ENCODE peak calls at places on chromosomes 6 and 20, in six cellular contexts. One of them, this sample, is unnamed.

GRCh38 chr6:11083491-11083890 is 10.1 kb upstream of the SMIM13 start:
- DNase-seq in choroid plexus epithelial cell: peak; percentile 38
- DNase-seq in left lung: no peak
- DNase-seq in BJ: no peak
- DNase-seq in cardiac muscle cell: no peak
- DNase-seq in MM.1S: no peak
- DNase-seq in this sample: no peak

GRCh38 chr20:17849901-17850673 is 118.5 kb downstream of the SNX5 start:
- DNase-seq in choroid plexus epithelial cell: peak; percentile 97
- DNase-seq in left lung: no peak
- DNase-seq in BJ: peak; percentile 99
- DNase-seq in cardiac muscle cell: no peak
- DNase-seq in MM.1S: no peak
- DNase-seq in this sample: no peak

GRCh38 chr6:355809-356208 is 35.7 kb upstream of the IRF4 start:
- DNase-seq in choroid plexus epithelial cell: no peak
- DNase-seq in left lung: no peak
- DNase-seq in BJ: no peak
- DNase-seq in cardiac muscle cell: no peak
- DNase-seq in MM.1S: no peak
- DNase-seq in this sample: peak; percentile 50

GRCh38 chr20:36861875-36862801 is 13.8 kb upstream of the TLDC2 start:
- DNase-seq in choroid plexus epithelial cell: peak; percentile 70
- DNase-seq in left lung: peak; percentile 78
- DNase-seq in BJ: peak; percentile 45
- DNase-seq in cardiac muscle cell: peak; percentile 35
- DNase-seq in MM.1S: no peak
- DNase-seq in this sample: no peak

GRCh38 chr6:132675002-132675401 is 16.0 kb upstream of the TAAR1 start:
- DNase-seq in choroid plexus epithelial cell: no peak
- DNase-seq in left lung: no peak
- DNase-seq in BJ: no peak
- DNase-seq in cardiac muscle cell: no peak
- DNase-seq in MM.1S: no peak
- DNase-seq in this sample: no peak

GRCh38 chr6:9456241-9456658 is 958.6 kb downstream of the TFAP2A start:
- DNase-seq in choroid plexus epithelial cell: no peak
- DNase-seq in left lung: no peak
- DNase-seq in BJ: no peak
- DNase-seq in cardiac muscle cell: no peak
- DNase-seq in MM.1S: no peak
- DNase-seq in this sample: no peak

GRCh38 chr6:26086214-26086613 is 1.0 kb upstream of the HFE start:
- DNase-seq in choroid plexus epithelial cell: no peak
- DNase-seq in left lung: no peak
- DNase-seq in BJ: no peak
- DNase-seq in cardiac muscle cell: no peak
- DNase-seq in MM.1S: no peak
- DNase-seq in this sample: no peak

GRCh38 chr6:65701325-65701724 is 5.7 kb downstream of the EYS start:
- DNase-seq in choroid plexus epithelial cell: no peak
- DNase-seq in left lung: no peak
- DNase-seq in BJ: no peak
- DNase-seq in cardiac muscle cell: no peak
- DNase-seq in MM.1S: no peak
- DNase-seq in this sample: no peak

GRCh38 chr20:51531141-51531710 is 11.3 kb downstream of the NFATC2 start:
- DNase-seq in choroid plexus epithelial cell: peak; percentile 12
- DNase-seq in left lung: no peak
- DNase-seq in BJ: no peak
- DNase-seq in cardiac muscle cell: no peak
- DNase-seq in MM.1S: no peak
- DNase-seq in this sample: peak; percentile 84

GRCh38 chr6:141677598-141678211 is 455.0 kb upstream of the GJE1 start:
- DNase-seq in choroid plexus epithelial cell: peak; percentile 73
- DNase-seq in left lung: no peak
- DNase-seq in BJ: no peak
- DNase-seq in cardiac muscle cell: peak; percentile 49
- DNase-seq in MM.1S: peak; percentile 42
- DNase-seq in this sample: peak; percentile 38
- TF ChIP-seq CTCF in choroid plexus epithelial cell: peak; percentile 71
- TF ChIP-seq CTCF in left lung: peak; percentile 28
- TF ChIP-seq CTCF in BJ: peak; percentile 71
- TF ChIP-seq CTCF in cardiac muscle cell: peak; percentile 70
- TF ChIP-seq CTCF in MM.1S: peak; percentile 49
- TF ChIP-seq CTCF in this sample: peak; percentile 44

DNA sequence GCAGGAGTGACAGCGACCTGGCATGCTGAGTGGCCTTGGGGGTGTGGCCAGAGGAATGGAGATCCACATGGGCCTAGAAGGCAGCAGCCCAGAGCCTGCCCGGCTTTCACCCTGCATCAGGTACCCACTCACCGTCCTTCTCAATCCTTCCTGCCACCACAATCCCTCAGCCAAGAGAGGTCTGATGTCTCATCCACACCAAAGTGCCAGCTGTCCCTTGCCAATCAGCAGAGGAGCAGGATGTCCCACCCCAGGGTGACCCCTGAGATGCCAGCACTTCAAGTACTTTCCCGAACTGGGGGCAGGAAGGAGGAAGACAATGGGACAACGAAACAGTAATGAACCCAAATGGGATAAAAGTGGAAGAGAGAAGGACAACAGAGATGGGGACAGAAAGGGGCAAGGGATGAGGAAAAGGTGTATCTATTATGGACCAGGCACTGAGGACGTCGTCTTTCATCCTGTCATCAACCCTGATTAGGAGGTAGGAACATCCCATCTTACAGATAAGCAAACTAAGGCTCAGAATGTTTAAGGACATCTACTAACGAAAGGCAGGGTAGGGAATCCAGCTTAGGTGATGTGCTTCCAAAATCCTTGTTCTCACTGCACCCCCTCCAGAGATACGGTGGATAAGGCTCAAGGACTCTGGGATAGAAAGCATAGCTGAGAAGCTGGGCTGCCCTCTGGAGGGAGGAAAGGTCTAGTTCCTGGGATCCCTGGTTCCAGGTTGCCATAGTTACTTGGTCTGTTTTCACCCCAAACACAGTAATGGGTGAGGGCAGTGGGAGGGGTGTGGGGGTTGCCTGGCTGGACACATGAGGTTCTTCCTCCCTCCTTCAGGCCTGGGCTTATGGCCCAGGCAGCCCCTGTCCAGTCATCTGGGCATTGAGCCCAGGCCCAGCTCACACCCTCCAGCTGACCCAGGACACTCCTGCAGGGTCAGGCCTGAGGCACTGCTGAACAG is 4.5 kb upstream of the TNXB start:
- DNase-seq in choroid plexus epithelial cell: peak; percentile 94
- DNase-seq in left lung: no peak
- DNase-seq in BJ: peak; percentile 97
- DNase-seq in cardiac muscle cell: no peak
- DNase-seq in MM.1S: no peak
- DNase-seq in this sample: no peak
- TF ChIP-seq CTCF in choroid plexus epithelial cell: peak; percentile 71
- TF ChIP-seq CTCF in left lung: no peak
- TF ChIP-seq CTCF in BJ: peak; percentile 71
- TF ChIP-seq CTCF in cardiac muscle cell: peak; percentile 69
- TF ChIP-seq CTCF in MM.1S: no peak
- TF ChIP-seq CTCF in this sample: no peak

GRCh38 chr6:7723041-7723447 is 2.9 kb upstream of the BMP6 start:
- DNase-seq in choroid plexus epithelial cell: peak; percentile 93
- DNase-seq in left lung: no peak
- DNase-seq in BJ: peak; percentile 26
- DNase-seq in cardiac muscle cell: peak; percentile 85
- DNase-seq in MM.1S: peak; percentile 75
- DNase-seq in this sample: peak; percentile 83
- TF ChIP-seq CTCF in choroid plexus epithelial cell: peak; percentile 72
- TF ChIP-seq CTCF in left lung: peak; percentile 63
- TF ChIP-seq CTCF in BJ: peak; percentile 52
- TF ChIP-seq CTCF in cardiac muscle cell: peak; percentile 65
- TF ChIP-seq CTCF in MM.1S: peak; percentile 63
- TF ChIP-seq CTCF in this sample: peak; percentile 51

DNA sequence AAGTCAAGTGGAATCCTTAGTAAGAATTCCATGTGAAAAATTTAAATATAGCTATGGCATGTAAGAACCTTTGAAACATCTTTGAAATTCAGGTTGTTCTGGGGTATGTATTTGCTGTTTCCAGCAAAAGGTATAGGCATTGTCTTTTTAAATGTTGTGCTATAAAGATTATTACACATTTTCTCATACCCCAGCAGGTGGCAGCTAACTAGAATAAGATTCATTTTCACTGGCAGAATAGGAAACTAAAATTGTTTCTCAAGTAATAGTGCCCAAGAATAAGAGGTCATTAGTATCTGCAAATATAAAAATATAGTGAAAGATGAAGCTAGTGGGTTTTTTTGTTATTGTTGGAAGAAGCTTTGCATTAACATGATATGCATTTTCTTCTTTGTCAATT is 1.8 kb downstream of the GRIK2 start:
- DNase-seq in choroid plexus epithelial cell: no peak
- DNase-seq in left lung: no peak
- DNase-seq in BJ: no peak
- DNase-seq in cardiac muscle cell: no peak
- DNase-seq in MM.1S: no peak
- DNase-seq in this sample: no peak
- TF ChIP-seq CTCF in choroid plexus epithelial cell: no peak
- TF ChIP-seq CTCF in left lung: no peak
- TF ChIP-seq CTCF in BJ: peak; percentile 42
- TF ChIP-seq CTCF in cardiac muscle cell: peak; percentile 23
- TF ChIP-seq CTCF in MM.1S: peak; percentile 22
- TF ChIP-seq CTCF in this sample: no peak

GRCh38 chr20:45470939-45471338 is 1.4 kb downstream of the WFDC2 start:
- DNase-seq in choroid plexus epithelial cell: no peak
- DNase-seq in left lung: no peak
- DNase-seq in BJ: no peak
- DNase-seq in cardiac muscle cell: peak; percentile 17
- DNase-seq in MM.1S: peak; percentile 23
- DNase-seq in this sample: no peak
- TF ChIP-seq CTCF in choroid plexus epithelial cell: no peak
- TF ChIP-seq CTCF in left lung: no peak
- TF ChIP-seq CTCF in BJ: peak; percentile 2
- TF ChIP-seq CTCF in cardiac muscle cell: peak; percentile 13
- TF ChIP-seq CTCF in MM.1S: peak; percentile 42
- TF ChIP-seq CTCF in this sample: no peak

GRCh38 chr6:163427498-163428254 is 13.2 kb downstream of the QKI start:
- DNase-seq in choroid plexus epithelial cell: peak; percentile 92
- DNase-seq in left lung: no peak
- DNase-seq in BJ: peak; percentile 42
- DNase-seq in cardiac muscle cell: no peak
- DNase-seq in MM.1S: no peak
- DNase-seq in this sample: peak; percentile 36
- TF ChIP-seq CTCF in choroid plexus epithelial cell: peak; percentile 50
- TF ChIP-seq CTCF in left lung: peak; percentile 36
- TF ChIP-seq CTCF in BJ: peak; percentile 30
- TF ChIP-seq CTCF in cardiac muscle cell: peak; percentile 43
- TF ChIP-seq CTCF in MM.1S: no peak
- TF ChIP-seq CTCF in this sample: no peak

GRCh38 chr6:41450581-41450980 is 95.6 kb upstream of the FOXP4 start:
- DNase-seq in choroid plexus epithelial cell: no peak
- DNase-seq in left lung: no peak
- DNase-seq in BJ: no peak
- DNase-seq in cardiac muscle cell: no peak
- DNase-seq in MM.1S: no peak
- DNase-seq in this sample: no peak

GRCh38 chr6:41451515-41452163 is 94.5 kb upstream of the FOXP4 start:
- DNase-seq in choroid plexus epithelial cell: peak; percentile 66
- DNase-seq in left lung: no peak
- DNase-seq in BJ: peak; percentile 33
- DNase-seq in cardiac muscle cell: peak; percentile 84
- DNase-seq in MM.1S: no peak
- DNase-seq in this sample: no peak

GRCh38 chr6:41449399-41450245 is 96.6 kb upstream of the FOXP4 start:
- DNase-seq in choroid plexus epithelial cell: peak; percentile 86
- DNase-seq in left lung: no peak
- DNase-seq in BJ: no peak
- DNase-seq in cardiac muscle cell: no peak
- DNase-seq in MM.1S: no peak
- DNase-seq in this sample: no peak

GRCh38 chr6:41452763-41453162 is 93.4 kb upstream of the FOXP4 start:
- DNase-seq in choroid plexus epithelial cell: no peak
- DNase-seq in left lung: no peak
- DNase-seq in BJ: no peak
- DNase-seq in cardiac muscle cell: no peak
- DNase-seq in MM.1S: no peak
- DNase-seq in this sample: no peak

DNA sequence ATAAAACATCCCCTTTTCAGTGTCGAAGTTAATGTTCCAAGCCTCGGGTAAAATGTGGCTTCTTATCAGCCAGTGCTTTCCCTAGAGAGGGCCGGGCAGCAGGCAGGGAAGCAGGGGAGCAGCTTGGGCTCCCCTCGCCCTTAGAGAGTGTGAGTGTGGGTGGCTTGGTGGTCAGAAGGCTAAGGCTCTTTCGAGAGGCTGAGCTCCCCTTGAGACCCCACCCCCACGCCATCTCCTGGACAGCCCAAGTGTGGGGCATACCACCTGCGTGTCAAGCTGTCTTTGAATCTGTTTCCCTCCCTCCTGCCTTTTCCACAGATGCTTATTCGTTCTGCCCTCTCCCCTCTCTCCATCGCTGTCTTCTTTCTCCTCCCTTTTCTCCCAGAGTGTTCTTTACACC is 95.1 kb upstream of the FOXP4 start:
- DNase-seq in choroid plexus epithelial cell: no peak
- DNase-seq in left lung: no peak
- DNase-seq in BJ: no peak
- DNase-seq in cardiac muscle cell: peak; percentile 55
- DNase-seq in MM.1S: no peak
- DNase-seq in this sample: no peak
- TF ChIP-seq CTCF in choroid plexus epithelial cell: peak; percentile 21
- TF ChIP-seq CTCF in left lung: no peak
- TF ChIP-seq CTCF in BJ: no peak
- TF ChIP-seq CTCF in cardiac muscle cell: no peak
- TF ChIP-seq CTCF in MM.1S: no peak
- TF ChIP-seq CTCF in this sample: no peak

This sample was measured in GM12865.